ENCODE peak calls at places on chromosomes 7 and 10, in eight cellular contexts. One of them, this sample, is unnamed.

GRCh38 chr7:97218767-97219166 is 101.3 kb downstream of the SDHAF3 start:
- DNase-seq in mammary epithelial cell: no peak
- DNase-seq in H7: no peak
- DNase-seq in heart right ventricle: no peak
- DNase-seq in choroid plexus epithelial cell: no peak
- DNase-seq in hepatocyte: no peak
- DNase-seq in A549: no peak
- DNase-seq in cardiac fibroblast: no peak
- DNase-seq in this sample: no peak

GRCh38 chr10:76319666-76320065 is 888.2 kb downstream of the LRMDA start:
- DNase-seq in A549: no peak
- DNase-seq in choroid plexus epithelial cell: no peak
- DNase-seq in hepatocyte: no peak
- DNase-seq in H7: no peak
- DNase-seq in cardiac fibroblast: no peak
- DNase-seq in heart right ventricle: no peak
- DNase-seq in mammary epithelial cell: no peak
- DNase-seq in this sample: no peak

GRCh38 chr7:83677180-83677866 is 28.4 kb upstream of the SEMA3E start:
- DNase-seq in cardiac fibroblast: peak
- DNase-seq in heart right ventricle: no peak
- DNase-seq in hepatocyte: peak
- DNase-seq in H7: no peak
- DNase-seq in A549: peak
- DNase-seq in mammary epithelial cell: peak
- DNase-seq in choroid plexus epithelial cell: peak
- DNase-seq in this sample: peak

GRCh38 chr10:95881316-95881715 is 26.5 kb upstream of the CC2D2B start:
- DNase-seq in H7: no peak
- DNase-seq in mammary epithelial cell: no peak
- DNase-seq in A549: no peak
- DNase-seq in cardiac fibroblast: no peak
- DNase-seq in heart right ventricle: no peak
- DNase-seq in hepatocyte: no peak
- DNase-seq in choroid plexus epithelial cell: no peak
- DNase-seq in this sample: peak

GRCh38 chr10:34033067-34033466 is 698.6 kb upstream of the NRP1 start:
- DNase-seq in heart right ventricle: no peak
- DNase-seq in choroid plexus epithelial cell: no peak
- DNase-seq in H7: no peak
- DNase-seq in hepatocyte: no peak
- DNase-seq in mammary epithelial cell: peak
- DNase-seq in cardiac fibroblast: no peak
- DNase-seq in A549: no peak
- DNase-seq in this sample: no peak

GRCh38 chr7:44533301-44534055 is 7.7 kb downstream of the NPC1L1 start:
- DNase-seq in heart right ventricle: no peak
- DNase-seq in A549: no peak
- DNase-seq in mammary epithelial cell: no peak
- DNase-seq in hepatocyte: no peak
- DNase-seq in choroid plexus epithelial cell: peak
- DNase-seq in cardiac fibroblast: no peak
- DNase-seq in H7: peak
- DNase-seq in this sample: peak

GRCh38 chr10:1737222-1738061 is at the start of gene ADARB2:
- DNase-seq in H7: peak
- DNase-seq in heart right ventricle: peak
- DNase-seq in hepatocyte: peak
- DNase-seq in A549: no peak
- DNase-seq in cardiac fibroblast: no peak
- DNase-seq in mammary epithelial cell: peak
- DNase-seq in choroid plexus epithelial cell: peak
- DNase-seq in this sample: no peak

GRCh38 chr7:69739182-69739581 is 140.9 kb downstream of the AUTS2 start:
- DNase-seq in cardiac fibroblast: peak
- DNase-seq in hepatocyte: no peak
- DNase-seq in A549: peak
- DNase-seq in H7: no peak
- DNase-seq in choroid plexus epithelial cell: no peak
- DNase-seq in mammary epithelial cell: no peak
- DNase-seq in heart right ventricle: no peak
- DNase-seq in this sample: no peak

GRCh38 chr10:78972947-78973900 is 95.5 kb upstream of the ZMIZ1 start:
- DNase-seq in A549: peak
- DNase-seq in hepatocyte: peak
- DNase-seq in heart right ventricle: peak
- DNase-seq in cardiac fibroblast: peak
- DNase-seq in choroid plexus epithelial cell: peak
- DNase-seq in H7: peak
- DNase-seq in mammary epithelial cell: peak
- DNase-seq in this sample: peak
- H3K4me3 ChIP-seq in A549: peak
- H3K4me3 ChIP-seq in hepatocyte: peak
- H3K4me3 ChIP-seq in heart right ventricle: peak
- H3K4me3 ChIP-seq in cardiac fibroblast: peak
- H3K4me3 ChIP-seq in choroid plexus epithelial cell: peak
- H3K4me3 ChIP-seq in H7: peak
- H3K4me3 ChIP-seq in mammary epithelial cell: peak
- H3K4me3 ChIP-seq in this sample: peak

GRCh38 chr10:6162589-6163356 is 40.0 kb upstream of the PFKFB3 start:
- DNase-seq in A549: peak
- DNase-seq in heart right ventricle: no peak
- DNase-seq in hepatocyte: peak
- DNase-seq in cardiac fibroblast: peak
- DNase-seq in choroid plexus epithelial cell: peak
- DNase-seq in H7: peak
- DNase-seq in mammary epithelial cell: no peak
- DNase-seq in this sample: peak
- H3K4me3 ChIP-seq in A549: peak
- H3K4me3 ChIP-seq in heart right ventricle: peak
- H3K4me3 ChIP-seq in hepatocyte: no peak
- H3K4me3 ChIP-seq in cardiac fibroblast: no peak
- H3K4me3 ChIP-seq in choroid plexus epithelial cell: peak
- H3K4me3 ChIP-seq in H7: peak
- H3K4me3 ChIP-seq in mammary epithelial cell: no peak
- H3K4me3 ChIP-seq in this sample: peak

GRCh38 chr10:30231071-30231652 is 117.9 kb downstream of the MTPAP start:
- DNase-seq in A549: no peak
- DNase-seq in heart right ventricle: no peak
- DNase-seq in hepatocyte: peak
- DNase-seq in mammary epithelial cell: no peak
- DNase-seq in choroid plexus epithelial cell: no peak
- DNase-seq in cardiac fibroblast: no peak
- DNase-seq in H7: no peak
- DNase-seq in this sample: no peak
- H3K4me3 ChIP-seq in A549: no peak
- H3K4me3 ChIP-seq in heart right ventricle: no peak
- H3K4me3 ChIP-seq in hepatocyte: no peak
- H3K4me3 ChIP-seq in mammary epithelial cell: no peak
- H3K4me3 ChIP-seq in choroid plexus epithelial cell: no peak
- H3K4me3 ChIP-seq in cardiac fibroblast: no peak
- H3K4me3 ChIP-seq in H7: no peak
- H3K4me3 ChIP-seq in this sample: no peak

GRCh38 chr7:32910195-32910594 is 18.6 kb upstream of the KBTBD2 start:
- DNase-seq in H7: no peak
- DNase-seq in cardiac fibroblast: no peak
- DNase-seq in hepatocyte: no peak
- DNase-seq in heart right ventricle: no peak
- DNase-seq in mammary epithelial cell: no peak
- DNase-seq in A549: no peak
- DNase-seq in choroid plexus epithelial cell: no peak
- DNase-seq in this sample: no peak

GRCh38 chr7:32901629-32902028 is 10.1 kb upstream of the KBTBD2 start:
- DNase-seq in A549: no peak
- DNase-seq in choroid plexus epithelial cell: no peak
- DNase-seq in mammary epithelial cell: no peak
- DNase-seq in hepatocyte: no peak
- DNase-seq in cardiac fibroblast: no peak
- DNase-seq in H7: no peak
- DNase-seq in heart right ventricle: no peak
- DNase-seq in this sample: no peak

GRCh38 chr7:32900415-32900814 is 8.9 kb upstream of the KBTBD2 start:
- DNase-seq in hepatocyte: no peak
- DNase-seq in mammary epithelial cell: no peak
- DNase-seq in cardiac fibroblast: no peak
- DNase-seq in heart right ventricle: no peak
- DNase-seq in choroid plexus epithelial cell: no peak
- DNase-seq in A549: no peak
- DNase-seq in H7: no peak
- DNase-seq in this sample: no peak

DNA sequence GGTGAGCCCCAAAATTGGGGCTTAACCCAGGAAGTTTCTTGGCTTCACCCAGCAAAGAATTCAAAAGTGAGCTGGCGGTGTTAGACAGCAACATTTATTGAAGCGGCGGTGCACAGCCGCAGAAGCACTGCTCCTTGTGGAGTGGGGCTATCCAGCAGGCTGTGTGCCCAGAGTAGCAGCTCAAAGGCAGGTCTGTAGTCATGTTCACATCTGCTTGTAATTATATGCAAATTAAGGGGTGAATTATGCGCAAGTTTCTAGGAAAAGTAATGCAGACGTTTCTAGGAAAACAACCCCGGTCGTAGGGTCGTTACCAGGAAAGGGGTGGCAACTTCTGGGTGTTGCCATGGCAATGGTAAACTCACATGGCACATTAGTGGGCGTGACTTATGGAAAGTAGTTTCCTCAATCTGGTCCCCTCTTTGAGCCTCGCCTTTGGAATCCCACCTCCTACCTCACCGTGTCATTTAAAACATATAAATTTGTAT is 13.7 kb upstream of the KBTBD2 start:
- DNase-seq in mammary epithelial cell: peak
- DNase-seq in A549: peak
- DNase-seq in choroid plexus epithelial cell: peak
- DNase-seq in heart right ventricle: peak
- DNase-seq in hepatocyte: peak
- DNase-seq in H7: peak
- DNase-seq in cardiac fibroblast: peak
- DNase-seq in this sample: peak
- H3K4me3 ChIP-seq in mammary epithelial cell: peak
- H3K4me3 ChIP-seq in A549: peak
- H3K4me3 ChIP-seq in choroid plexus epithelial cell: peak
- H3K4me3 ChIP-seq in heart right ventricle: peak
- H3K4me3 ChIP-seq in hepatocyte: no peak
- H3K4me3 ChIP-seq in H7: peak
- H3K4me3 ChIP-seq in cardiac fibroblast: no peak
- H3K4me3 ChIP-seq in this sample: peak

GRCh38 chr7:75836798-75837197 is 23.2 kb upstream of the CCL24 start:
- DNase-seq in cardiac fibroblast: no peak
- DNase-seq in hepatocyte: no peak
- DNase-seq in A549: no peak
- DNase-seq in heart right ventricle: no peak
- DNase-seq in mammary epithelial cell: no peak
- DNase-seq in H7: no peak
- DNase-seq in choroid plexus epithelial cell: no peak
- DNase-seq in this sample: no peak

GRCh38 chr7:75842836-75843446 is 29.3 kb upstream of the CCL24 start:
- DNase-seq in mammary epithelial cell: peak
- DNase-seq in heart right ventricle: peak
- DNase-seq in A549: peak
- DNase-seq in cardiac fibroblast: peak
- DNase-seq in choroid plexus epithelial cell: peak
- DNase-seq in hepatocyte: peak
- DNase-seq in H7: no peak
- DNase-seq in this sample: peak

GRCh38 chr7:75843470-75844116 is 30.0 kb upstream of the CCL24 start:
- DNase-seq in choroid plexus epithelial cell: no peak
- DNase-seq in H7: no peak
- DNase-seq in A549: no peak
- DNase-seq in mammary epithelial cell: no peak
- DNase-seq in hepatocyte: no peak
- DNase-seq in cardiac fibroblast: no peak
- DNase-seq in heart right ventricle: no peak
- DNase-seq in this sample: peak

GRCh38 chr7:75844158-75844557 is 30.6 kb upstream of the CCL24 start:
- DNase-seq in heart right ventricle: no peak
- DNase-seq in hepatocyte: no peak
- DNase-seq in H7: no peak
- DNase-seq in choroid plexus epithelial cell: no peak
- DNase-seq in cardiac fibroblast: no peak
- DNase-seq in A549: no peak
- DNase-seq in mammary epithelial cell: no peak
- DNase-seq in this sample: no peak

DNA sequence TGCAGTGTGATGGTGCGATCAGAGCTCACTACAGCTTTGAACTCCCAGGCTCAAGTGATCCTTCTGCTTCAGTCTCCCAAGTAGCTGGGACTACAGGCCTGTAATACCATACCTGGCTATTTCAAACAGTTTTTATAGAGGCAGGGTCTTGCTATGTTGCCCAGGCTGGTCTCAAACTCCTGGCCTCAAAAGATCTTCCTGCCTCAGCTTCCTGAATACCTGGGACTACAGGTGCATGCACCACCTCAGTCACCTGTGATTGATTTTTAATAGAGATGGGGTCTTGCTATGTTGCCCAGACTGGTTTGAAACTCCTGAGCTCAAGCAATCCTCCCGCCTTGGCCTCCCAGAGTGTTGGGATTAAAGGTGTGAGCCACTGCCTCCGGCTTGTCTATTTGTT is 26.4 kb upstream of the CCL24 start:
- DNase-seq in choroid plexus epithelial cell: no peak
- DNase-seq in mammary epithelial cell: no peak
- DNase-seq in hepatocyte: no peak
- DNase-seq in H7: no peak
- DNase-seq in cardiac fibroblast: no peak
- DNase-seq in A549: no peak
- DNase-seq in heart right ventricle: no peak
- DNase-seq in this sample: no peak
- H3K4me3 ChIP-seq in choroid plexus epithelial cell: no peak
- H3K4me3 ChIP-seq in mammary epithelial cell: no peak
- H3K4me3 ChIP-seq in hepatocyte: no peak
- H3K4me3 ChIP-seq in H7: no peak
- H3K4me3 ChIP-seq in cardiac fibroblast: no peak
- H3K4me3 ChIP-seq in A549: no peak
- H3K4me3 ChIP-seq in heart right ventricle: no peak
- H3K4me3 ChIP-seq in this sample: no peak

DNA sequence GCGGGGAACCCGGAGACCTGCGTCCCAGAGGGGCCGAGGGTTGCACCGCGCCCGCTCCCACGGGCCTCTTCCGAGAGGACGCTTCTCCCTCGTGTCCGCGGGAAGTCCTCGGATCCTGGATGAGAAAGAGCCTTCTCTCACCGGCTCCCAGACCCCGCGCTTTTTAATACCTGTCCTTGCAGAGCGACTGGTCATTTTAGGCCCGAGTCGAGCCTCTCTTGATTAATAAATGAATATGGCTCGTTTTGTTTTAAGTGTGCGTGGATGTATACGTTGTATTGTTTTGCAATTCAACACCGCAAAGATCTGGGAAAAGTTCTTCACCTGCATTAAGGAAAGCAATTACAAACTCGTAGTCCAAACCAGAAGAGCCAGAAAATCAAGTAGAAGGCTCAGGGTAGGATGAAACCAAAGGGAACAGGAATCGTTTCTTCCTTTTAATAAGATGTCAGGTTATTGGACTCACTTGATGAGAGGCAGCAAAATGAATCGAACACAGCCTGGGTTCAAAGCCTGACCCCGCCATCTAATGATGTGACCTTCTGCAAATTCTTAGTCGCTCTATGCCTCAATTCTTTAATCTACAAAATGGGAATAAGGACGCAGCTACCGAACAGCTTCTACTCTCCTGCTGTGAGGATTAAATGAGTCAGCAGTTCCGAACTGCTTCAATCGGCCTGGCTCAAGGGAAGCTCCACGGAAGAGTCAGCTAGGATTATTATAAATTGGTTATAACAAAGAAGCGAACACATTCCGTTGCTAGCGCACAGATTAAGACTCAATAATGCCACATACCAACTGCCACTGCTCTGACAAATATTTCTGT is 277.8 kb upstream of the NEBL start:
- DNase-seq in H7: peak
- DNase-seq in hepatocyte: no peak
- DNase-seq in cardiac fibroblast: no peak
- DNase-seq in choroid plexus epithelial cell: peak
- DNase-seq in mammary epithelial cell: no peak
- DNase-seq in heart right ventricle: no peak
- DNase-seq in A549: no peak
- DNase-seq in this sample: no peak
- H3K4me3 ChIP-seq in H7: peak
- H3K4me3 ChIP-seq in hepatocyte: peak
- H3K4me3 ChIP-seq in cardiac fibroblast: peak
- H3K4me3 ChIP-seq in choroid plexus epithelial cell: peak
- H3K4me3 ChIP-seq in mammary epithelial cell: peak
- H3K4me3 ChIP-seq in heart right ventricle: peak
- H3K4me3 ChIP-seq in A549: peak
- H3K4me3 ChIP-seq in this sample: no peak

This sample was measured in fibroblast of villous mesenchyme.